ENCODE peak calls at places on chromosomes 2 and 18, in four cellular contexts. T is transverse colon, O is prostate gland, D is GM06990. B is an unnamed sample.

GRCh38 chr2:17800693-17801458 is 15.4 kb upstream of the MSGN1 start:
- DNase-seq in O (peak), D (no peak), T (peak), B (no peak)

GRCh38 chr2:216648105-216648504 is 14.9 kb downstream of the IGFBP2 start:
- DNase-seq in O (no peak), T (no peak), D (no peak), B (no peak)

GRCh38 chr2:172710584-172711024 is 25.0 kb upstream of the RAPGEF4 start:
- DNase-seq in T (peak), D (no peak), O (peak), B (peak)

GRCh38 chr2:181686566-181687185 is 6.4 kb upstream of the NEUROD1 start:
- DNase-seq in D (no peak), O (no peak), T (no peak), B (no peak)

GRCh38 chr2:102668171-102668570 is 48.8 kb downstream of the SLC9A2 start:
- DNase-seq in O (no peak), D (no peak), T (peak), B (no peak)

GRCh38 chr18:67410671-67411070 is 105.8 kb downstream of the DSEL start:
- DNase-seq in T (no peak), O (no peak), D (no peak), B (no peak)

GRCh38 chr18:5630057-5630765 is 86.4 kb upstream of the EPB41L3 start:
- DNase-seq in D (peak), O (peak), T (peak), B (peak)

GRCh38 chr2:129275706-129276105 is 703.8 kb upstream of the RAB6C start:
- DNase-seq in T (no peak), O (no peak), D (no peak), B (no peak)

GRCh38 chr2:129464631-129465030 is 514.8 kb upstream of the RAB6C start:
- DNase-seq in T (no peak), D (no peak), O (no peak), B (no peak)

GRCh38 chr2:152555048-152555447 is 162.2 kb downstream of the PRPF40A start:
- DNase-seq in O (no peak), D (no peak), T (no peak), B (no peak)

GRCh38 chr2:217993817-217994459 is 8.9 kb downstream of the TNS1 start:
- DNase-seq in O (no peak), D (peak), T (peak), B (peak)

DNA sequence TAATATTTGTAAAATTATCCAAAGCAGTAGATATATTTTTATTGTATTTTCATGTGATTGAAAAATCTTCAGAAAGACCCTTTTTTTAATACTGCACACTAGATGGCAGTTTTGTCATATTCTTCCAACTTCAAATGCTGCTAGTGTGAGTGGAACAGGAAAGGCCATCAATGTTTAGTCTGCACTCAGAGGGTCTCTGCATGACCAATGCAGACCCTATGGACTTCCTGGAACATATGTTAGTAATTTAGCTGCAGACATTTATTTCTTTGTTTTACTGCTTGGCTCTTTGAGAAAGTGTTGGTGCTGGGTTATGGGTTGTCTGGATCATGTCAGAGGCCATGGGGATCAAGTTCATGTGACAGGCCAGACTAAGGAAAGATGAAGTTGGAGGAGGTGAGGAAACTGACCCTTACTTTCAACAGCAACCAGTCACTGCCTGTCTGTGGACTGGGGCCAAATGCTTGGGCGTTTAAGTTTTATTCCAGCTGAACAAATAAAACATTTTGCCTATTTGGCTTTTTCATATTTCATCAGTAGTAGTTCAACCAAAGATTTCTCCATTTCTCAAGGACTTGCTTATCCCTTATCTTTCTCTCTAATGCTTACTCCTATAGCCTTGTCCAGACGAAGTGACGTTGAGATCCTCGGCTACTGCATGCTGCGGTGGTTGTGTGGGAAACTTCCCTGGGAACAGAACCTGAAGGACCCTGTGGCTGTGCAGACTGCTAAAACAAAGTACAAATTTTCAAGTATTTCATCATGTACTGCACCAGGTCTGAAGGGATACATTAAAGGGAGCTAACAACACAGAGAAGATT is 84.8 kb downstream of the VRK2 start:
- DNase-seq in D (no peak), O (no peak), T (no peak), B (peak)
- TF ChIP-seq CTCF in D (no peak), O (no peak), T (no peak), B (peak)

GRCh38 chr18:22185723-22186386 is 16.5 kb downstream of the GATA6 start:
- DNase-seq in T (no peak), O (no peak), D (no peak), B (no peak)

GRCh38 chr18:22186484-22186971 is 17.1 kb downstream of the GATA6 start:
- DNase-seq in T (no peak), D (no peak), O (no peak), B (no peak)

GRCh38 chr18:22183647-22184161 is 14.3 kb downstream of the GATA6 start:
- DNase-seq in D (no peak), O (no peak), T (no peak), B (no peak)

GRCh38 chr18:22182884-22183610 is 13.7 kb downstream of the GATA6 start:
- DNase-seq in T (no peak), D (no peak), O (no peak), B (no peak)

DNA sequence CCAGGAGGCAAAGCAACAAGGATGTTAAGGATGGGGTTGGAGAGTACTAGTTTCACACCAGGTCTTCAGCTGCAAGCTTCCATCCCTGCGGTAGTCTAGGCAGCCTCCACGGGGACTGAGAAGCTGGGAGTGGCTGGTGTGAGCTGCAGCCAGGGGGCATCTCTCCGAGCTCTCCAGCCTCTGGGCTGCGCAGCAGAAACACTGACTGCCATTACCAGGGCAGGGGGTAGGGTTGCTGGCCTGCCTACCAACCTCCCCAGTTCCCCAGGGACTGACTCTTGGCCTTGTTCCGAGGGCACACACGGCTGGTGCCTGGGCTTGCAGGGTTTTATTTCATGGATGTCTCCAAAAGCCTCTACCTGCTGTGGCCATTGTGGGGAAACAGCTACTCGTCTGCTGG is 15.9 kb downstream of the GATA6 start:
- DNase-seq in T (no peak), O (no peak), D (no peak), B (no peak)
- TF ChIP-seq CTCF in T (no peak), O (no peak), D (no peak), B (no peak)

DNA sequence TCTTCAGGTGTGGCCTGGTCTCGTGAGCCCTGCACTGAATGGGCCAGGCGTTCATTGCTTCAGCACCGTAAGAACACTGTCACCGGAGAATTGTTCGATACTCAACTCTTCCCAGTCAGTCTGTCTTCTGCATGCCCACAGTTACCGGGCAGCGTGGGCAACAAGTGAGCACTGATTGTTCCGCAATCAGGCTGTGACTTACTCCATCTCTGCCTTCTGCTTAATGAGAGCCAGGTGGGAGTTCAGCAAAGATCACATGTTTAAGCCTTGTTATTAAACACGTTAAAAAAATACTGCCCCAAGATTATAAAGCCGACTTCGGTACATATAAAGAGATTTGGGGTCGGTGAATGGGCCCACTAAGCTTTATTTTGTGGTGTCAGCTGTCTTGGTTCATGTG is 3.7 kb downstream of the STEAP3 start:
- DNase-seq in O (no peak), T (no peak), D (no peak), B (no peak)
- TF ChIP-seq CTCF in O (no peak), T (no peak), D (no peak), B (no peak)

DNA sequence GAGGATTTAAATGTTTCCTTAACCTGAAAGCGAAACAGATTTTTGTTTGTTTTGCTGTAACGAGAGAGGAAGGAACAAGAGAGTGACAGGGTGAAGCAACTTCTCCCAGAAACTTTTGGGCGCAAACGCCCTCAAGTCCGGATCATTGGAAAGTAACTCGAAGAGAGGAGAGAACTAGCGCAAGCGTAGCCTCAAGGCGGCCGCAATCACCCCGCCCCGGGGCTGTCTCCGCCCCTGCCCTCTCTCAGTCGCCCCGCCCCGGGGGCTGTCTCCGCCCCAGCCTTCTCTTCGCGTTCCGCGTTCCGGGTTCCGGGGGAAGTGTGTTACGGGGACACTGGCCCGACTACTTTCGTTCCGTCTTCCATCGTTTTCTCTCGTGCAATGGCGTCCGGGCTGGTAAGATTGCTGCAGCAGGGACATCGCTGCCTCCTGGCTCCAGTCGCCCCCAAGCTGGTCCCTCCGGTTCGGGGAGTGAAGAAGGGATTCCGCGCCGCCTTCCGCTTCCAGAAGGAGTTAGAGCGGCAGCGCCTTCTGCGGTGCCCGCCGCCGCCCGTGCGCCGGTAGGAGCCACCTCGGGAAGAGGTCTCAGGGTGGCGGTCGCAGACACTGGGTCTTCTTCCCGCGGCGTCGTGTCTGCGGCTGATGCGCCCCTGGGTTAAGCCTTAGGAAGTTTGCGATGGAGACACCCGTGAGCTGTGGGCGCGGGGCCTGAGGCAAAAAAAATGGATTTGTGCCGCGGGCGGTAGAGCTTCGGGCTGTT is at the start of gene MRPL44:
- DNase-seq in T (peak), D (peak), O (peak), B (peak)
- TF ChIP-seq CTCF in T (no peak), D (peak), O (peak), B (no peak)

B was measured in hepatocyte.